ENCODE peak calls at places on chromosomes 12 and 14, in four cellular contexts. One of them, this sample, is unnamed.

GRCh38 chr14:34872822-34873590 is 2.2 kb downstream of the BAZ1A start:
- DNase-seq in mesenchymal stem cell: peak
- DNase-seq in neuronal stem cell: peak
- DNase-seq in H9: peak
- DNase-seq in this sample: peak

GRCh38 chr12:107929436-107929835 is 154.9 kb downstream of the ASCL4 start:
- DNase-seq in mesenchymal stem cell: no peak
- DNase-seq in neuronal stem cell: peak
- DNase-seq in H9: peak
- DNase-seq in this sample: peak

GRCh38 chr12:51922762-51923505 is 15.6 kb downstream of the ACVRL1 start:
- DNase-seq in mesenchymal stem cell: peak
- DNase-seq in H9: no peak
- DNase-seq in neuronal stem cell: no peak
- DNase-seq in this sample: peak

GRCh38 chr12:93886533-93887511 is 209.6 kb downstream of the CRADD start:
- DNase-seq in H9: no peak
- DNase-seq in mesenchymal stem cell: peak
- DNase-seq in neuronal stem cell: no peak
- DNase-seq in this sample: no peak

GRCh38 chr12:91630118-91630517 is 447.5 kb upstream of the DCN start:
- DNase-seq in mesenchymal stem cell: no peak
- DNase-seq in neuronal stem cell: no peak
- DNase-seq in H9: no peak
- DNase-seq in this sample: no peak

GRCh38 chr12:93784339-93785086 is 107.3 kb downstream of the CRADD start:
- DNase-seq in mesenchymal stem cell: peak
- DNase-seq in H9: no peak
- DNase-seq in neuronal stem cell: no peak
- DNase-seq in this sample: peak

GRCh38 chr12:116236986-116237385 is 40.5 kb downstream of the MED13L start:
- DNase-seq in H9: no peak
- DNase-seq in neuronal stem cell: no peak
- DNase-seq in mesenchymal stem cell: no peak
- DNase-seq in this sample: no peak

GRCh38 chr12:59403259-59403932 is 192.4 kb upstream of the SLC16A7 start:
- DNase-seq in neuronal stem cell: peak
- DNase-seq in mesenchymal stem cell: peak
- DNase-seq in H9: peak
- DNase-seq in this sample: peak

GRCh38 chr12:3342051-3342450 is 149.0 kb upstream of the PRMT8 start:
- DNase-seq in H9: peak
- DNase-seq in neuronal stem cell: peak
- DNase-seq in mesenchymal stem cell: peak
- DNase-seq in this sample: no peak

GRCh38 chr12:25495336-25496097 is 57.6 kb downstream of the LMNTD1 start:
- DNase-seq in neuronal stem cell: no peak
- DNase-seq in H9: no peak
- DNase-seq in mesenchymal stem cell: peak
- DNase-seq in this sample: peak

GRCh38 chr12:51678086-51678724 is 87.2 kb downstream of the SCN8A start:
- DNase-seq in H9: peak
- DNase-seq in neuronal stem cell: no peak
- DNase-seq in mesenchymal stem cell: peak
- DNase-seq in this sample: peak

GRCh38 chr12:102891756-102892155 is 25.3 kb downstream of the PAH start:
- DNase-seq in neuronal stem cell: peak
- DNase-seq in H9: peak
- DNase-seq in mesenchymal stem cell: no peak
- DNase-seq in this sample: no peak

GRCh38 chr12:47088021-47088944 is 8.5 kb upstream of the AMIGO2 start:
- DNase-seq in neuronal stem cell: no peak
- DNase-seq in H9: no peak
- DNase-seq in mesenchymal stem cell: peak
- DNase-seq in this sample: no peak

GRCh38 chr12:124278389-124279101 is 16.3 kb upstream of the RFLNA start:
- DNase-seq in H9: no peak
- DNase-seq in neuronal stem cell: no peak
- DNase-seq in mesenchymal stem cell: no peak
- DNase-seq in this sample: no peak

GRCh38 chr14:56293506-56293905 is 175.3 kb downstream of the PELI2 start:
- DNase-seq in mesenchymal stem cell: no peak
- DNase-seq in H9: no peak
- DNase-seq in neuronal stem cell: no peak
- DNase-seq in this sample: no peak

GRCh38 chr12:120739031-120739762 is 13.6 kb downstream of the ACADS start:
- DNase-seq in mesenchymal stem cell: no peak
- DNase-seq in neuronal stem cell: no peak
- DNase-seq in H9: no peak
- DNase-seq in this sample: no peak

GRCh38 chr12:27583057-27583797 is 59.2 kb downstream of the PPFIBP1 start:
- DNase-seq in mesenchymal stem cell: peak
- DNase-seq in H9: no peak
- DNase-seq in neuronal stem cell: no peak
- DNase-seq in this sample: no peak

GRCh38 chr12:92244036-92244435 is 98.4 kb upstream of the BTG1 start:
- DNase-seq in neuronal stem cell: no peak
- DNase-seq in mesenchymal stem cell: peak
- DNase-seq in H9: no peak
- DNase-seq in this sample: no peak

GRCh38 chr12:32558941-32559340 is 120.2 kb upstream of the DNM1L start:
- DNase-seq in neuronal stem cell: no peak
- DNase-seq in H9: no peak
- DNase-seq in mesenchymal stem cell: peak
- DNase-seq in this sample: no peak

GRCh38 chr12:105980048-105980447 is 158.7 kb downstream of the NUAK1 start:
- DNase-seq in mesenchymal stem cell: no peak
- DNase-seq in H9: no peak
- DNase-seq in neuronal stem cell: no peak
- DNase-seq in this sample: no peak

GRCh38 chr12:57758566-57759359 is 3.9 kb downstream of the MARCHF9 start:
- DNase-seq in neuronal stem cell: no peak
- DNase-seq in H9: no peak
- DNase-seq in mesenchymal stem cell: no peak
- DNase-seq in this sample: no peak

GRCh38 chr14:37585101-37585479 is 10.0 kb downstream of the FOXA1 start:
- DNase-seq in H9: peak
- DNase-seq in mesenchymal stem cell: no peak
- DNase-seq in neuronal stem cell: no peak
- DNase-seq in this sample: no peak

GRCh38 chr12:25771062-25771461 is 187.4 kb upstream of the RASSF8 start:
- DNase-seq in neuronal stem cell: no peak
- DNase-seq in H9: no peak
- DNase-seq in mesenchymal stem cell: no peak
- DNase-seq in this sample: peak

GRCh38 chr14:36662543-36663403 is 1.1 kb downstream of the PAX9 start:
- DNase-seq in mesenchymal stem cell: peak
- DNase-seq in H9: peak
- DNase-seq in neuronal stem cell: no peak
- DNase-seq in this sample: no peak

GRCh38 chr12:39145175-39145999 is 240.0 kb upstream of the CPNE8 start:
- DNase-seq in H9: peak
- DNase-seq in mesenchymal stem cell: peak
- DNase-seq in neuronal stem cell: peak
- DNase-seq in this sample: peak

GRCh38 chr12:43711348-43711747 is 47.2 kb downstream of the PUS7L start:
- DNase-seq in H9: no peak
- DNase-seq in neuronal stem cell: no peak
- DNase-seq in mesenchymal stem cell: peak
- DNase-seq in this sample: peak

GRCh38 chr12:125890983-125891382 is 825.7 kb downstream of the AACS start:
- DNase-seq in mesenchymal stem cell: no peak
- DNase-seq in neuronal stem cell: no peak
- DNase-seq in H9: no peak
- DNase-seq in this sample: peak

GRCh38 chr12:88272456-88272855 is 130.3 kb downstream of the TMTC3 start:
- DNase-seq in H9: no peak
- DNase-seq in neuronal stem cell: no peak
- DNase-seq in mesenchymal stem cell: no peak
- DNase-seq in this sample: no peak

GRCh38 chr12:66187016-66187415 is 2.0 kb upstream of the IRAK3 start:
- DNase-seq in neuronal stem cell: no peak
- DNase-seq in mesenchymal stem cell: no peak
- DNase-seq in H9: no peak
- DNase-seq in this sample: no peak

GRCh38 chr12:24770851-24771250 is 178.1 kb downstream of the BCAT1 start:
- DNase-seq in neuronal stem cell: no peak
- DNase-seq in H9: no peak
- DNase-seq in mesenchymal stem cell: peak
- DNase-seq in this sample: no peak

GRCh38 chr12:55797068-55797467 is 20.5 kb downstream of the SARNP start:
- DNase-seq in H9: no peak
- DNase-seq in neuronal stem cell: peak
- DNase-seq in mesenchymal stem cell: peak
- DNase-seq in this sample: peak

GRCh38 chr12:31887109-31887811 is 72.0 kb upstream of the RESF1 start:
- DNase-seq in mesenchymal stem cell: no peak
- DNase-seq in neuronal stem cell: no peak
- DNase-seq in H9: no peak
- DNase-seq in this sample: no peak

GRCh38 chr14:26427059-26427458 is 170.8 kb downstream of the NOVA1 start:
- DNase-seq in mesenchymal stem cell: no peak
- DNase-seq in neuronal stem cell: no peak
- DNase-seq in H9: no peak
- DNase-seq in this sample: no peak

GRCh38 chr12:120249266-120249874 is 16.2 kb downstream of the PXN start:
- DNase-seq in mesenchymal stem cell: peak
- DNase-seq in neuronal stem cell: no peak
- DNase-seq in H9: peak
- DNase-seq in this sample: peak

GRCh38 chr14:93527076-93527692 is 96.4 kb downstream of the UNC79 start:
- DNase-seq in H9: no peak
- DNase-seq in mesenchymal stem cell: no peak
- DNase-seq in neuronal stem cell: no peak
- DNase-seq in this sample: peak

GRCh38 chr14:78633747-78634146 is 463.6 kb downstream of the NRXN3 start:
- DNase-seq in neuronal stem cell: peak
- DNase-seq in mesenchymal stem cell: no peak
- DNase-seq in H9: peak
- DNase-seq in this sample: no peak

GRCh38 chr14:78637903-78638302 is 467.7 kb downstream of the NRXN3 start:
- DNase-seq in H9: no peak
- DNase-seq in neuronal stem cell: no peak
- DNase-seq in mesenchymal stem cell: no peak
- DNase-seq in this sample: no peak

GRCh38 chr14:78638926-78639325 is 468.8 kb downstream of the NRXN3 start:
- DNase-seq in mesenchymal stem cell: no peak
- DNase-seq in H9: no peak
- DNase-seq in neuronal stem cell: no peak
- DNase-seq in this sample: no peak

GRCh38 chr14:78631551-78631950 is 461.4 kb downstream of the NRXN3 start:
- DNase-seq in mesenchymal stem cell: no peak
- DNase-seq in neuronal stem cell: no peak
- DNase-seq in H9: no peak
- DNase-seq in this sample: no peak

DNA sequence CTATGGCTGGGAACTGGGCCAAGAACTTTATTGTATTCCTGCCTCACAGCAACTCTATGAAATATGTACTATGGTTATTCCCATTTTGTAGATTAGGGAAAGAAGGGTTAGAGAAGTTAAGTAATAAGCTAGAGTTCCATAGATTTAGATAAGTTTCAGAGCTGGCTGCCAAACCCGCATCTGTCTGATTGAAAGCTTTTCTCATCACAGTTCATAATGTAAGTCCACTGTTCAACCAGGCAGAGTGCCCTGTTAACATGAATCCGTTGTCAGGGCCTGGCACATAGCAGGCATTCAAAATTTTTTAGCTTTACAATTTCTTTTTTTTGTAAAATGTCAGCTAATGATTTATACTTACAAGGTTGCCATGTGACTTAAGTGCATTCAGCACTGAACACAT is 467.3 kb downstream of the NRXN3 start:
- DNase-seq in mesenchymal stem cell: no peak
- DNase-seq in H9: no peak
- DNase-seq in neuronal stem cell: no peak
- DNase-seq in this sample: no peak
- H3K18ac ChIP-seq in mesenchymal stem cell: no peak
- H3K18ac ChIP-seq in H9: no peak
- H3K18ac ChIP-seq in neuronal stem cell: no peak
- H3K18ac ChIP-seq in this sample: no peak

GRCh38 chr14:20428010-20428365 is 8.0 kb downstream of the KLHL33 start:
- DNase-seq in H9: no peak
- DNase-seq in neuronal stem cell: no peak
- DNase-seq in mesenchymal stem cell: no peak
- DNase-seq in this sample: no peak

GRCh38 chr14:20427231-20428009 is 8.5 kb downstream of the KLHL33 start:
- DNase-seq in mesenchymal stem cell: peak
- DNase-seq in H9: no peak
- DNase-seq in neuronal stem cell: no peak
- DNase-seq in this sample: peak

GRCh38 chr14:20429801-20430669 is 5.9 kb downstream of the KLHL33 start:
- DNase-seq in H9: no peak
- DNase-seq in mesenchymal stem cell: no peak
- DNase-seq in neuronal stem cell: no peak
- DNase-seq in this sample: no peak

GRCh38 chr14:20422886-20423285 is 9.6 kb upstream of the TEP1 start:
- DNase-seq in neuronal stem cell: no peak
- DNase-seq in H9: no peak
- DNase-seq in mesenchymal stem cell: no peak
- DNase-seq in this sample: no peak

GRCh38 chr14:20428802-20429201 is 7.2 kb downstream of the KLHL33 start:
- DNase-seq in mesenchymal stem cell: no peak
- DNase-seq in neuronal stem cell: no peak
- DNase-seq in H9: no peak
- DNase-seq in this sample: no peak
- H4K8ac ChIP-seq in mesenchymal stem cell: no peak
- H4K8ac ChIP-seq in neuronal stem cell: no peak
- H4K8ac ChIP-seq in H9: no peak
- H4K8ac ChIP-seq in this sample: no peak

GRCh38 chr12:110023634-110024023 is 24.4 kb downstream of the ANKRD13A start:
- DNase-seq in neuronal stem cell: no peak
- DNase-seq in mesenchymal stem cell: no peak
- DNase-seq in H9: no peak
- DNase-seq in this sample: no peak
- H3K18ac ChIP-seq in neuronal stem cell: no peak
- H3K18ac ChIP-seq in mesenchymal stem cell: no peak
- H3K18ac ChIP-seq in H9: no peak
- H3K18ac ChIP-seq in this sample: no peak

DNA sequence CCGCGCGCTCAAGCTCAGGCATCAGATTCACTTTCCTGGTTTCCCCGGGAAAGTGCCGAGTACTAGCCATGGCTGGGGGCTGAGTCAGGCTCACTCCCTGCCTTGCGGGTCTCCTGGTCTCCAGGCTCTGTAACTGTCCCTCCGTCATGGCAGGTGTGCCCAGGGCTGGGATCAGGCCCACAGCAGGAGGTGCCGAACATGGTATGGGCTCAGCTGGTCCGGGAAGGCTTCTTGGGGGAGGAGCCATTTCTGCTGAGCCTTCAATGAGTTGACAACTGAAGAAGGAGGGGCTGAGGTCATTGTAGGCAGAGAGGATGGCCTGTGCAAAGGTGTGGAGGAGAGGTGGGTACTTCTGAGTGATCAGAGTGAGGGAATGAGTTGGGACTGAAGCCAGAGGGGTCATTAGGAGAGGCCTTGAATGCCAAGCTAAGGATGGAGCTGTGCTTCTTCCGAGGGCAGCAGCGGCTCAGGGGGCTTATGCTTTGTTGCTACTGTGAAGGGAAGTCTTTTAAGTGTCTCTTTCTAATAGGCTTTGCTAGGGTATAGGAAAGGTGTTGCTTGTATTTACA is 769 bp downstream of the EXOC3L4 start:
- DNase-seq in neuronal stem cell: no peak
- DNase-seq in H9: no peak
- DNase-seq in mesenchymal stem cell: no peak
- DNase-seq in this sample: peak
- H4K8ac ChIP-seq in neuronal stem cell: no peak
- H4K8ac ChIP-seq in H9: no peak
- H4K8ac ChIP-seq in mesenchymal stem cell: no peak
- H4K8ac ChIP-seq in this sample: no peak

This sample was measured in trophoblast cell.